ENCODE peak calls at places on chromosomes 16 and 17, in ten cellular contexts. H, P, V, M, K, L, U, O, D and Q are unnamed samples.
A peak's percentile ranks its signal among the peaks of the same experiment; 100 is the strongest.

GRCh38 chr16:70582280-70582978 is 58.8 kb downstream of the SF3B3 start:
- DNase-seq in D (no peak), U (no peak), H (no peak), L (no peak), P (no peak), K (no peak), V (no peak), O (no peak), M (peak; percentile 44), Q (peak; percentile 41)

GRCh38 chr16:30142672-30143346 is 19.8 kb upstream of the MAPK3 start:
- DNase-seq in P (no peak), L (peak; percentile 71), H (no peak), D (no peak), M (no peak), U (no peak), O (peak; percentile 59), K (no peak), V (no peak), Q (peak; percentile 59)

GRCh38 chr16:24523569-24523968 is 15.8 kb upstream of the RBBP6 start:
- DNase-seq in U (no peak), D (no peak), O (no peak), H (peak; percentile 64), M (no peak), P (peak; percentile 61), K (no peak), V (peak; percentile 52), L (no peak), Q (no peak)

GRCh38 chr17:49316889-49317288 is 45.2 kb downstream of the ZNF652 start:
- DNase-seq in O (no peak), L (peak; percentile 69), M (no peak), K (no peak), H (no peak), P (no peak), U (no peak), D (no peak), V (no peak), Q (no peak)

GRCh38 chr17:13265306-13265705 is 247.5 kb upstream of the ELAC2 start:
- DNase-seq in M (no peak), D (no peak), U (no peak), O (no peak), V (no peak), P (no peak), H (no peak), L (no peak), K (no peak), Q (no peak)

GRCh38 chr17:30939059-30939689 is 17.4 kb downstream of the ADAP2 start:
- DNase-seq in K (no peak), O (peak; percentile 48), P (no peak), L (no peak), D (no peak), M (no peak), H (no peak), U (no peak), V (no peak), Q (peak; percentile 66)

GRCh38 chr16:3131755-3132377 is 3.0 kb upstream of the ZNF213 start:
- DNase-seq in M (peak; percentile 81), L (peak; percentile 64), D (peak; percentile 23), O (no peak), V (peak; percentile 62), H (peak; percentile 68), P (no peak), U (no peak), K (no peak), Q (no peak)

GRCh38 chr16:2467301-2468141 is 3.6 kb upstream of the NTN3 start:
- DNase-seq in V (peak; percentile 68), O (peak; percentile 67), M (peak; percentile 73), L (no peak), D (peak; percentile 46), P (peak; percentile 97), H (peak; percentile 89), U (no peak), K (no peak), Q (peak; percentile 78)

GRCh38 chr17:34763727-34764665 is 184.6 kb downstream of the TMEM132E start:
- DNase-seq in O (no peak), L (no peak), M (no peak), P (peak; percentile 76), U (no peak), V (no peak), D (no peak), H (no peak), K (no peak), Q (no peak)

GRCh38 chr17:34764716-34765115 is 185.3 kb downstream of the TMEM132E start:
- DNase-seq in U (no peak), O (no peak), P (peak; percentile 28), K (no peak), H (no peak), M (no peak), D (no peak), L (no peak), V (no peak), Q (no peak)

GRCh38 chr17:34761646-34762045 is 182.3 kb downstream of the TMEM132E start:
- DNase-seq in L (no peak), D (no peak), V (no peak), K (no peak), M (no peak), U (no peak), O (no peak), P (no peak), H (no peak), Q (no peak)

GRCh38 chr17:34762078-34762477 is 182.7 kb downstream of the TMEM132E start:
- DNase-seq in H (no peak), K (no peak), D (no peak), M (no peak), P (peak; percentile 40), U (no peak), L (no peak), V (no peak), O (no peak), Q (no peak)

DNA sequence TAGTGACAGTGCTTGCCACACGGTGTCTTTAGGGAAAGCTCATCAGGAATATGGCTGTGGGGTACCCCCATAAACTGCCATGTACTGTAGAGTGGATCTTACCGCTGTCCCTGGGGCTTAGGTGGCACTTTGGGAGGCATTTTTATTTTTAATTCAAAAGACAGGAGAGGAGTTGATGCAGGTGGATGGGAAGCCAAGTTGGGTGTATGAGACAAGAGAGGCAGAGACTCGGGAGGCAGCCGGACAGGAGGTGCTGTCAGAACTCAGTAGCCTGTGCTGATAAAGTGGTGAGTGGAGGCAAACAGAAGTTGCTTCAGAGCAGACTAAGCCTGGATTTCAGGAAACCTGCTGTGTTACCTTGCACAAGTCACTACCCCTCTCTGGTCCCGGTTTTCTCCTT is 185.9 kb downstream of the TMEM132E start:
- DNase-seq in O (no peak), U (no peak), M (no peak), P (peak; percentile 71), L (no peak), V (no peak), D (no peak), K (no peak), H (no peak), Q (no peak)
- TF ChIP-seq CTCF in O (no peak), U (no peak), M (no peak), P (no peak), L (no peak), V (no peak), D (no peak), K (no peak), H (no peak), Q (no peak)

GRCh38 chr16:21994856-21995465 is 6.0 kb downstream of the PDZD9 start:
- DNase-seq in H (no peak), P (no peak), L (no peak), U (no peak), O (no peak), K (no peak), D (no peak), M (no peak), V (no peak), Q (no peak)
- TF ChIP-seq CTCF in H (no peak), P (no peak), L (no peak), U (no peak), O (no peak), K (no peak), D (no peak), M (no peak), V (no peak), Q (no peak)

GRCh38 chr17:43860927-43861622 is 14.1 kb downstream of the CD300LG start:
- DNase-seq in L (peak; percentile 11), H (no peak), K (no peak), V (no peak), D (no peak), O (no peak), P (no peak), U (no peak), M (no peak), Q (no peak)

GRCh38 chr17:43861960-43862359 is 15.0 kb downstream of the CD300LG start:
- DNase-seq in M (no peak), K (no peak), L (no peak), P (no peak), D (no peak), O (no peak), V (no peak), H (no peak), U (no peak), Q (no peak)

GRCh38 chr17:43868236-43868994 is 21.4 kb downstream of the CD300LG start:
- DNase-seq in V (no peak), M (no peak), L (peak; percentile 12), P (no peak), H (no peak), D (no peak), K (no peak), U (no peak), O (no peak), Q (no peak)

GRCh38 chr17:43860077-43860725 is 13.2 kb downstream of the CD300LG start:
- DNase-seq in V (no peak), M (no peak), H (no peak), P (peak; percentile 46), L (no peak), D (no peak), O (no peak), K (no peak), U (no peak), Q (no peak)

DNA sequence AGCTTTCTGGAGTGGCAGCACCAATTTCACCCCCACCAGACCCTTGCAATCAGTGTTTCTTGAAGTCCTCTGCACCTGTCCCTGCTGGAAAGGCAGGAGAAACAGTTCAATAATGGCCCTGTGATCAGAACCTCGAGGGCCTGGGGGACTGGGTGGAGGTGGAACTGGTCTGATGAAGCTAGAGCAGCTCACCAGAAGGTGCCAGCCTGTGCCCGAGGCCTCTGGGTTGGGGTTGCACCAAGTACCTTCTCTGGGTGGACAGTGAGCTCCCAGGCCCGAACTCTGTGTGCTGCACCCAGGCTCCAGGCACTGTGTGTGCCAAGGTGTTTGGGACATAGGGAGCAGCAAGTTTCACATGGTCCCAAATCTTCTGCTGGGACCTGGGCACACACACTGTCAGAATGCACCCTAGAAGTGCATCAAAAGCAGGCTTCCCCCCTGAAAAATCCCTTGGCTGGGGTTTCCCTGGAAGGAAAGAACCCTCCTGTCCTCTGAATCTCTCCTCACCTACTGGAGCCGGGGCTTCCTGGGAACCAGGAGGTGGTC is 17.3 kb downstream of the CD300LG start:
- DNase-seq in K (no peak), M (no peak), V (no peak), L (no peak), D (no peak), H (no peak), O (no peak), U (no peak), P (no peak), Q (no peak)
- TF ChIP-seq CTCF in K (no peak), M (no peak), V (no peak), L (no peak), D (no peak), H (no peak), O (no peak), U (no peak), P (no peak), Q (no peak)

DNA sequence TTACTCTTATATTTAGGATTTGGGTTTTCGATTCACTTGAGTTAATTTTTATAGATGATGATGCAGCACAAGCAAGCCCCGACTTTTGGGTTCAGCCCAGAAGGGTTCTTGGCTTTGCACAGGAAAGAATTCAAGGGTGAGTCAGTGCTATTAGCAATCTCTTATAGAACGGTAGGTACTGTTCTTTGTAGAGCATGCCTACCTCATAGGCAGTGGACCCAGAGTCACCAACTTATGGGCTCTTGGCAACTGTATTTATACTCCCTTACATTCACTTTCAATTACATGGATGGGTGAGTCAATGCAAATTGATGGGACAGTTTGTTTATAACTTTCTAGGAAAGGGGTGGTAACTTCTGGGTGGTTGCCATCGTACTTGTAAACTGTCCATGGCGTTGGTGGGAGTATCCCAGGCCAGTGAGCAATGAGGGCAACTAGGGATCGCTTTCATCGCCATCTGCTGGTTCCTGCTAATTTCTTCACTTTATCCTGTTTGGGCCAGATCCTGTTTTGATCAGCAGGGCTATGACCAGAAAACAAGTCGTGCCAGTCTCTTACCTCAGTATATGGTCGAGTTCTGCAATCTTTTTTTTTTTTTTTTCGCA is 362.6 kb downstream of the CNTNAP4 start:
- DNase-seq in P (no peak), M (peak; percentile 21), D (no peak), U (no peak), V (peak; percentile 19), K (no peak), L (peak; percentile 4), O (no peak), H (peak; percentile 13), Q (no peak)
- TF ChIP-seq CTCF in P (no peak), M (no peak), D (peak; percentile 11), U (no peak), V (peak; percentile 21), K (peak; percentile 24), L (peak; percentile 24), O (no peak), H (peak; percentile 49), Q (no peak)